ENCODE peak calls at places on chromosome 6, in seven cellular contexts. O, Z, F, P, X, D and Q are unnamed samples.

GRCh38 chr6:166910601-166911000 is 45.7 kb downstream of the RNASET2 start:
- DNase-seq in O (no peak), Z (no peak), F (no peak), P (no peak), X (no peak), D (peak), Q (no peak)

GRCh38 chr6:74320076-74320475 is 624.1 kb downstream of the CD109 start:
- DNase-seq in O (no peak), Z (no peak), F (no peak), P (no peak), X (no peak), D (no peak), Q (no peak)

GRCh38 chr6:71258078-71258866 is 30.3 kb upstream of the OGFRL1 start:
- DNase-seq in O (no peak), Z (no peak), F (no peak), P (no peak), X (no peak), D (no peak), Q (no peak)

GRCh38 chr6:21582651-21583050 is 10.9 kb upstream of the SOX4 start:
- DNase-seq in O (no peak), Z (no peak), F (no peak), P (no peak), X (no peak), D (peak), Q (no peak)

GRCh38 chr6:116764557-116764960 is 960 bp downstream of the FAM162B start:
- DNase-seq in O (peak), Z (no peak), F (no peak), P (no peak), X (no peak), D (no peak), Q (no peak)

GRCh38 chr6:31763617-31763940 is 1.1 kb downstream of the SAPCD1 start:
- DNase-seq in O (no peak), Z (no peak), F (no peak), P (no peak), X (no peak), D (peak), Q (no peak)

GRCh38 chr6:53639520-53639919 is 26.0 kb downstream of the KLHL31 start:
- DNase-seq in O (no peak), Z (no peak), F (no peak), P (no peak), X (no peak), D (no peak), Q (no peak)

GRCh38 chr6:22598386-22598785 is 29.0 kb downstream of the HDGFL1 start:
- DNase-seq in O (no peak), Z (no peak), F (no peak), P (no peak), X (no peak), D (peak), Q (no peak)

GRCh38 chr6:133236898-133237297 is 4.3 kb upstream of the EYA4 start:
- DNase-seq in O (no peak), Z (no peak), F (no peak), P (no peak), X (no peak), D (peak), Q (no peak)

GRCh38 chr6:52577022-52577777 is at the start of gene TRAM2:
- DNase-seq in O (peak), Z (no peak), F (peak), P (peak), X (peak), D (peak), Q (peak)

GRCh38 chr6:135002229-135002844 is 52.3 kb downstream of the HBS1L start:
- DNase-seq in O (no peak), Z (no peak), F (no peak), P (no peak), X (no peak), D (peak), Q (peak)

GRCh38 chr6:37840143-37840939 is 20.8 kb downstream of the ZFAND3 start:
- DNase-seq in O (no peak), Z (no peak), F (no peak), P (no peak), X (no peak), D (no peak), Q (no peak)

GRCh38 chr6:21337263-21337662 is 256.3 kb upstream of the SOX4 start:
- DNase-seq in O (no peak), Z (no peak), F (no peak), P (no peak), X (no peak), D (no peak), Q (no peak)

GRCh38 chr6:110617057-110617456 is 140.6 kb upstream of the SLC22A16 start:
- DNase-seq in O (no peak), Z (no peak), F (no peak), P (no peak), X (no peak), D (no peak), Q (no peak)

GRCh38 chr6:167350322-167350721 is 25.4 kb downstream of the TTLL2 start:
- DNase-seq in O (no peak), Z (no peak), F (no peak), P (no peak), X (no peak), D (no peak), Q (no peak)

GRCh38 chr6:82330171-82330804 is 33.3 kb upstream of the TPBG start:
- DNase-seq in O (no peak), Z (no peak), F (no peak), P (no peak), X (no peak), D (no peak), Q (no peak)

GRCh38 chr6:158457616-158458278 is 102.1 kb upstream of the TMEM181 start:
- DNase-seq in O (no peak), Z (no peak), F (no peak), P (no peak), X (no peak), D (peak), Q (no peak)

GRCh38 chr6:93416575-93417420 is 2.6 kb downstream of the EPHA7 start:
- DNase-seq in O (peak), Z (no peak), F (no peak), P (no peak), X (peak), D (peak), Q (no peak)